ENCODE peak calls at places on chromosome 1, in four cellular contexts. One of them, this sample, is unnamed.

GRCh38 chr1:89633745-89634625 is 1.1 kb downstream of the LRRC8C start:
- DNase-seq in left ventricle myocardium superior: peak; percentile 29
- DNase-seq in amniotic stem cell: peak; percentile 20
- DNase-seq in GM03348: peak; percentile 45
- DNase-seq in this sample: peak; percentile 19

GRCh38 chr1:177902151-177902765 is 67.6 kb downstream of the SEC16B start:
- DNase-seq in left ventricle myocardium superior: no peak
- DNase-seq in amniotic stem cell: no peak
- DNase-seq in GM03348: no peak
- DNase-seq in this sample: no peak

GRCh38 chr1:55277377-55278130 is 62.4 kb upstream of the USP24 start:
- DNase-seq in left ventricle myocardium superior: peak; percentile 87
- DNase-seq in amniotic stem cell: peak; percentile 26
- DNase-seq in GM03348: peak; percentile 83
- DNase-seq in this sample: peak; percentile 85

GRCh38 chr1:180815188-180815587 is 97.5 kb upstream of the KIAA1614 start:
- DNase-seq in left ventricle myocardium superior: no peak
- DNase-seq in amniotic stem cell: no peak
- DNase-seq in GM03348: no peak
- DNase-seq in this sample: no peak

GRCh38 chr1:237084399-237085077 is 42.6 kb downstream of the RYR2 start:
- DNase-seq in left ventricle myocardium superior: no peak
- DNase-seq in amniotic stem cell: no peak
- DNase-seq in GM03348: no peak
- DNase-seq in this sample: no peak

GRCh38 chr1:18901147-18901951 is 1.0 kb downstream of the ALDH4A1 start:
- DNase-seq in left ventricle myocardium superior: no peak
- DNase-seq in amniotic stem cell: no peak
- DNase-seq in GM03348: no peak
- DNase-seq in this sample: no peak

GRCh38 chr1:108016451-108016920 is 51.5 kb upstream of the VAV3 start:
- DNase-seq in left ventricle myocardium superior: no peak
- DNase-seq in amniotic stem cell: no peak
- DNase-seq in GM03348: peak; percentile 21
- DNase-seq in this sample: no peak

GRCh38 chr1:223363057-223363855 is 720 bp downstream of the SUSD4 start:
- DNase-seq in left ventricle myocardium superior: peak; percentile 67
- DNase-seq in amniotic stem cell: no peak
- DNase-seq in GM03348: peak; percentile 38
- DNase-seq in this sample: no peak

GRCh38 chr1:201295861-201296260 is 12.6 kb downstream of the PKP1 start:
- DNase-seq in left ventricle myocardium superior: no peak
- DNase-seq in amniotic stem cell: peak; percentile 37
- DNase-seq in GM03348: peak; percentile 84
- DNase-seq in this sample: no peak

GRCh38 chr1:56148466-56149193 is 430.7 kb downstream of the PLPP3 start:
- DNase-seq in left ventricle myocardium superior: no peak
- DNase-seq in amniotic stem cell: no peak
- DNase-seq in GM03348: no peak
- DNase-seq in this sample: no peak

GRCh38 chr1:173403996-173404395 is 73.1 kb upstream of the PRDX6 start:
- DNase-seq in left ventricle myocardium superior: no peak
- DNase-seq in amniotic stem cell: no peak
- DNase-seq in GM03348: no peak
- DNase-seq in this sample: no peak

GRCh38 chr1:153985984-153986761 is at the start of gene RAB13:
- DNase-seq in left ventricle myocardium superior: peak; percentile 90
- DNase-seq in amniotic stem cell: peak; percentile 83
- DNase-seq in GM03348: peak; percentile 93
- DNase-seq in this sample: peak; percentile 92

This sample was measured in mucosa of descending colon.